ENCODE peak calls at places on chromosome X, in four cellular contexts. J is tibial nerve, M is NAMALWA, D is fibroblast of the aortic adventitia. E is an unnamed sample.

GRCh38 chrX:154328646-154329045 is 33.1 kb downstream of the TKTL1 start:
- DNase-seq in J (no peak), M (no peak), D (no peak), E (no peak)

GRCh38 chrX:132651411-132652086 is 162.7 kb upstream of the MBNL3 start:
- DNase-seq in J (no peak), M (peak), D (peak), E (no peak)

GRCh38 chrX:38919202-38919601 is 117.9 kb downstream of the MID1IP1 start:
- DNase-seq in J (no peak), M (no peak), D (no peak), E (no peak)

GRCh38 chrX:10634681-10635161 is 14.3 kb upstream of the MID1 start:
- DNase-seq in J (no peak), M (no peak), D (peak), E (peak)

GRCh38 chrX:20517565-20517964 is 250.9 kb upstream of the RPS6KA3 start:
- DNase-seq in J (no peak), M (no peak), D (peak), E (no peak)

GRCh38 chrX:101759000-101759399 is 99.3 kb upstream of the ARMCX2 start:
- DNase-seq in J (peak), M (peak), D (peak), E (no peak)

GRCh38 chrX:32745323-32745722 is 466.0 kb downstream of the DMD start:
- DNase-seq in J (no peak), M (no peak), D (no peak), E (no peak)

GRCh38 chrX:44731160-44731559 is 112.7 kb upstream of the DUSP21 start:
- DNase-seq in J (no peak), M (no peak), D (peak), E (no peak)

GRCh38 chrX:16212436-16212835 is 45.2 kb downstream of the MAGEB17 start:
- DNase-seq in J (no peak), M (peak), D (peak), E (no peak)

GRCh38 chrX:630007-630921 is at the start of gene SHOX:
- DNase-seq in J (no peak), M (no peak), D (no peak), E (no peak)

GRCh38 chrX:50586407-50586806 is 115.8 kb upstream of the DGKK start:
- DNase-seq in J (no peak), M (no peak), D (no peak), E (no peak)

GRCh38 chrX:41733939-41734338 is 10.0 kb downstream of the GPR82 start:
- DNase-seq in J (no peak), M (peak), D (no peak), E (no peak)

GRCh38 chrX:11113731-11114130 is 2.6 kb downstream of the HCCS start:
- DNase-seq in J (no peak), M (peak), D (no peak), E (no peak)

GRCh38 chrX:18146954-18147353 is 73.7 kb downstream of the BEND2 start:
- DNase-seq in J (no peak), M (peak), D (peak), E (no peak)

GRCh38 chrX:77962068-77962902 is 7.2 kb downstream of the PGAM4 start:
- DNase-seq in J (no peak), M (no peak), D (no peak), E (no peak)

GRCh38 chrX:152139589-152139988 is 1.2 kb upstream of the MAGEA10 start:
- DNase-seq in J (no peak), M (no peak), D (no peak), E (no peak)

E was measured in non-pigmented ciliary epithelial cell.